ENCODE peak calls at places on chromosomes 4 and X, in eight cellular contexts. One of them, this sample, is unnamed.

GRCh38 chr4:149754526-149754925 is 61.1 kb downstream of the IQCM start:
- DNase-seq in heart left ventricle: no peak
- DNase-seq in MCF 10A: no peak
- DNase-seq in fibroblast of the aortic adventitia: peak
- DNase-seq in fibroblast of villous mesenchyme: peak
- DNase-seq in gastrocnemius medialis: no peak
- DNase-seq in DND-41: no peak
- DNase-seq in mesothelial cell of epicardium: no peak
- DNase-seq in this sample: no peak

GRCh38 chr4:15719506-15719905 is 16.6 kb downstream of the BST1 start:
- DNase-seq in heart left ventricle: no peak
- DNase-seq in MCF 10A: peak
- DNase-seq in fibroblast of the aortic adventitia: no peak
- DNase-seq in fibroblast of villous mesenchyme: peak
- DNase-seq in gastrocnemius medialis: no peak
- DNase-seq in DND-41: no peak
- DNase-seq in mesothelial cell of epicardium: no peak
- DNase-seq in this sample: no peak

GRCh38 chr4:54165011-54165410 is 64.1 kb upstream of the PDGFRA start:
- DNase-seq in heart left ventricle: no peak
- DNase-seq in MCF 10A: no peak
- DNase-seq in fibroblast of the aortic adventitia: no peak
- DNase-seq in fibroblast of villous mesenchyme: no peak
- DNase-seq in gastrocnemius medialis: no peak
- DNase-seq in DND-41: no peak
- DNase-seq in mesothelial cell of epicardium: no peak
- DNase-seq in this sample: no peak

GRCh38 chr4:111839186-111839585 is 306.1 kb upstream of the FAM241A start:
- DNase-seq in heart left ventricle: no peak
- DNase-seq in MCF 10A: no peak
- DNase-seq in fibroblast of the aortic adventitia: no peak
- DNase-seq in fibroblast of villous mesenchyme: no peak
- DNase-seq in gastrocnemius medialis: no peak
- DNase-seq in DND-41: no peak
- DNase-seq in mesothelial cell of epicardium: no peak
- DNase-seq in this sample: no peak

GRCh38 chr4:70734168-70734954 is 12.6 kb downstream of the RUFY3 start:
- DNase-seq in heart left ventricle: no peak
- DNase-seq in MCF 10A: peak
- DNase-seq in fibroblast of the aortic adventitia: peak
- DNase-seq in fibroblast of villous mesenchyme: peak
- DNase-seq in gastrocnemius medialis: no peak
- DNase-seq in DND-41: peak
- DNase-seq in mesothelial cell of epicardium: no peak
- DNase-seq in this sample: no peak

GRCh38 chrX:107857815-107858214 is 32.1 kb downstream of the MID2 start:
- DNase-seq in heart left ventricle: no peak
- DNase-seq in MCF 10A: no peak
- DNase-seq in fibroblast of the aortic adventitia: no peak
- DNase-seq in fibroblast of villous mesenchyme: no peak
- DNase-seq in gastrocnemius medialis: no peak
- DNase-seq in DND-41: no peak
- DNase-seq in mesothelial cell of epicardium: no peak
- DNase-seq in this sample: no peak

GRCh38 chr4:88158360-88159136 is at the start of gene ABCG2:
- DNase-seq in heart left ventricle: peak
- DNase-seq in MCF 10A: peak
- DNase-seq in fibroblast of the aortic adventitia: peak
- DNase-seq in fibroblast of villous mesenchyme: peak
- DNase-seq in gastrocnemius medialis: no peak
- DNase-seq in DND-41: no peak
- DNase-seq in mesothelial cell of epicardium: peak
- DNase-seq in this sample: peak

GRCh38 chr4:138401330-138401729 is 159.2 kb upstream of the SLC7A11 start:
- DNase-seq in heart left ventricle: peak
- DNase-seq in MCF 10A: peak
- DNase-seq in fibroblast of the aortic adventitia: peak
- DNase-seq in fibroblast of villous mesenchyme: peak
- DNase-seq in gastrocnemius medialis: no peak
- DNase-seq in DND-41: no peak
- DNase-seq in mesothelial cell of epicardium: no peak
- DNase-seq in this sample: no peak

GRCh38 chr4:5808081-5808741 is 84.7 kb downstream of the CRMP1 start:
- DNase-seq in heart left ventricle: no peak
- DNase-seq in MCF 10A: no peak
- DNase-seq in fibroblast of the aortic adventitia: no peak
- DNase-seq in fibroblast of villous mesenchyme: peak
- DNase-seq in gastrocnemius medialis: no peak
- DNase-seq in DND-41: no peak
- DNase-seq in mesothelial cell of epicardium: no peak
- DNase-seq in this sample: peak

GRCh38 chr4:105184316-105184988 is 37.8 kb downstream of the TET2 start:
- DNase-seq in heart left ventricle: no peak
- DNase-seq in MCF 10A: no peak
- DNase-seq in fibroblast of the aortic adventitia: no peak
- DNase-seq in fibroblast of villous mesenchyme: no peak
- DNase-seq in gastrocnemius medialis: no peak
- DNase-seq in DND-41: peak
- DNase-seq in mesothelial cell of epicardium: no peak
- DNase-seq in this sample: no peak

GRCh38 chrX:154419688-154420401 is 8.5 kb downstream of the TAFAZZIN start:
- DNase-seq in heart left ventricle: peak
- DNase-seq in MCF 10A: no peak
- DNase-seq in fibroblast of the aortic adventitia: no peak
- DNase-seq in fibroblast of villous mesenchyme: no peak
- DNase-seq in gastrocnemius medialis: no peak
- DNase-seq in DND-41: no peak
- DNase-seq in mesothelial cell of epicardium: no peak
- DNase-seq in this sample: no peak

GRCh38 chr4:137980641-137981040 is 261.5 kb downstream of the SLC7A11 start:
- DNase-seq in heart left ventricle: no peak
- DNase-seq in MCF 10A: no peak
- DNase-seq in fibroblast of the aortic adventitia: no peak
- DNase-seq in fibroblast of villous mesenchyme: no peak
- DNase-seq in gastrocnemius medialis: no peak
- DNase-seq in DND-41: no peak
- DNase-seq in mesothelial cell of epicardium: no peak
- DNase-seq in this sample: no peak

GRCh38 chr4:37799941-37800554 is 26.4 kb upstream of the PGM2 start:
- DNase-seq in heart left ventricle: no peak
- DNase-seq in MCF 10A: no peak
- DNase-seq in fibroblast of the aortic adventitia: no peak
- DNase-seq in fibroblast of villous mesenchyme: peak
- DNase-seq in gastrocnemius medialis: no peak
- DNase-seq in DND-41: no peak
- DNase-seq in mesothelial cell of epicardium: no peak
- DNase-seq in this sample: no peak

GRCh38 chrX:112642349-112642748 is 37.4 kb downstream of the LHFPL1 start:
- DNase-seq in heart left ventricle: no peak
- DNase-seq in MCF 10A: peak
- DNase-seq in fibroblast of the aortic adventitia: peak
- DNase-seq in fibroblast of villous mesenchyme: peak
- DNase-seq in gastrocnemius medialis: no peak
- DNase-seq in DND-41: peak
- DNase-seq in mesothelial cell of epicardium: no peak
- DNase-seq in this sample: peak

GRCh38 chr4:118270492-118270891 is 82.3 kb downstream of the PRSS12 start:
- DNase-seq in heart left ventricle: no peak
- DNase-seq in MCF 10A: peak
- DNase-seq in fibroblast of the aortic adventitia: peak
- DNase-seq in fibroblast of villous mesenchyme: peak
- DNase-seq in gastrocnemius medialis: no peak
- DNase-seq in DND-41: no peak
- DNase-seq in mesothelial cell of epicardium: no peak
- DNase-seq in this sample: no peak

GRCh38 chr4:121421594-121421993 is 40.8 kb upstream of the QRFPR start:
- DNase-seq in heart left ventricle: no peak
- DNase-seq in MCF 10A: peak
- DNase-seq in fibroblast of the aortic adventitia: peak
- DNase-seq in fibroblast of villous mesenchyme: no peak
- DNase-seq in gastrocnemius medialis: no peak
- DNase-seq in DND-41: no peak
- DNase-seq in mesothelial cell of epicardium: no peak
- DNase-seq in this sample: no peak

GRCh38 chrX:102840871-102841705 is 96.0 kb upstream of the RAB40AL start:
- DNase-seq in heart left ventricle: no peak
- DNase-seq in MCF 10A: peak
- DNase-seq in fibroblast of the aortic adventitia: peak
- DNase-seq in fibroblast of villous mesenchyme: peak
- DNase-seq in gastrocnemius medialis: no peak
- DNase-seq in DND-41: no peak
- DNase-seq in mesothelial cell of epicardium: no peak
- DNase-seq in this sample: no peak

GRCh38 chr4:4333265-4333706 is 43.2 kb downstream of the ZBTB49 start:
- DNase-seq in heart left ventricle: peak
- DNase-seq in MCF 10A: peak
- DNase-seq in fibroblast of the aortic adventitia: peak
- DNase-seq in fibroblast of villous mesenchyme: peak
- DNase-seq in gastrocnemius medialis: no peak
- DNase-seq in DND-41: no peak
- DNase-seq in mesothelial cell of epicardium: no peak
- DNase-seq in this sample: no peak

GRCh38 chrX:41010188-41010846 is 74.9 kb upstream of the USP9X start:
- DNase-seq in heart left ventricle: peak
- DNase-seq in MCF 10A: peak
- DNase-seq in fibroblast of the aortic adventitia: peak
- DNase-seq in fibroblast of villous mesenchyme: peak
- DNase-seq in gastrocnemius medialis: peak
- DNase-seq in DND-41: no peak
- DNase-seq in mesothelial cell of epicardium: peak
- DNase-seq in this sample: peak

GRCh38 chrX:143994206-143994605 is 110.3 kb downstream of the UBE2NL start:
- DNase-seq in heart left ventricle: no peak
- DNase-seq in MCF 10A: peak
- DNase-seq in fibroblast of the aortic adventitia: no peak
- DNase-seq in fibroblast of villous mesenchyme: no peak
- DNase-seq in gastrocnemius medialis: no peak
- DNase-seq in DND-41: no peak
- DNase-seq in mesothelial cell of epicardium: no peak
- DNase-seq in this sample: no peak

GRCh38 chr4:107058828-107059227 is 22.7 kb upstream of the DKK2 start:
- DNase-seq in heart left ventricle: no peak
- DNase-seq in MCF 10A: peak
- DNase-seq in fibroblast of the aortic adventitia: peak
- DNase-seq in fibroblast of villous mesenchyme: no peak
- DNase-seq in gastrocnemius medialis: no peak
- DNase-seq in DND-41: no peak
- DNase-seq in mesothelial cell of epicardium: no peak
- DNase-seq in this sample: no peak

GRCh38 chr4:74733760-74734159 is 60.6 kb downstream of the BTC start:
- DNase-seq in heart left ventricle: no peak
- DNase-seq in MCF 10A: no peak
- DNase-seq in fibroblast of the aortic adventitia: no peak
- DNase-seq in fibroblast of villous mesenchyme: no peak
- DNase-seq in gastrocnemius medialis: no peak
- DNase-seq in DND-41: no peak
- DNase-seq in mesothelial cell of epicardium: no peak
- DNase-seq in this sample: no peak

GRCh38 chr4:146488495-146489174 is 33.1 kb downstream of the SLC10A7 start:
- DNase-seq in heart left ventricle: no peak
- DNase-seq in MCF 10A: no peak
- DNase-seq in fibroblast of the aortic adventitia: peak
- DNase-seq in fibroblast of villous mesenchyme: no peak
- DNase-seq in gastrocnemius medialis: no peak
- DNase-seq in DND-41: peak
- DNase-seq in mesothelial cell of epicardium: no peak
- DNase-seq in this sample: no peak

GRCh38 chr4:146495277-146495676 is 26.5 kb downstream of the SLC10A7 start:
- DNase-seq in heart left ventricle: no peak
- DNase-seq in MCF 10A: no peak
- DNase-seq in fibroblast of the aortic adventitia: peak
- DNase-seq in fibroblast of villous mesenchyme: peak
- DNase-seq in gastrocnemius medialis: no peak
- DNase-seq in DND-41: no peak
- DNase-seq in mesothelial cell of epicardium: no peak
- DNase-seq in this sample: no peak

GRCh38 chr4:146490106-146490505 is 31.6 kb downstream of the SLC10A7 start:
- DNase-seq in heart left ventricle: no peak
- DNase-seq in MCF 10A: no peak
- DNase-seq in fibroblast of the aortic adventitia: no peak
- DNase-seq in fibroblast of villous mesenchyme: no peak
- DNase-seq in gastrocnemius medialis: no peak
- DNase-seq in DND-41: no peak
- DNase-seq in mesothelial cell of epicardium: no peak
- DNase-seq in this sample: no peak

GRCh38 chr4:146494143-146494542 is 27.6 kb downstream of the SLC10A7 start:
- DNase-seq in heart left ventricle: no peak
- DNase-seq in MCF 10A: no peak
- DNase-seq in fibroblast of the aortic adventitia: no peak
- DNase-seq in fibroblast of villous mesenchyme: no peak
- DNase-seq in gastrocnemius medialis: no peak
- DNase-seq in DND-41: no peak
- DNase-seq in mesothelial cell of epicardium: no peak
- DNase-seq in this sample: no peak
- TF ChIP-seq CTCF in heart left ventricle: no peak
- TF ChIP-seq CTCF in MCF 10A: no peak
- TF ChIP-seq CTCF in fibroblast of the aortic adventitia: no peak
- TF ChIP-seq CTCF in fibroblast of villous mesenchyme: no peak
- TF ChIP-seq CTCF in gastrocnemius medialis: no peak
- TF ChIP-seq CTCF in DND-41: no peak
- TF ChIP-seq CTCF in mesothelial cell of epicardium: no peak
- TF ChIP-seq CTCF in this sample: no peak

GRCh38 chr4:182306792-182307507 is 63.7 kb downstream of the TENM3 start:
- DNase-seq in heart left ventricle: no peak
- DNase-seq in MCF 10A: peak
- DNase-seq in fibroblast of the aortic adventitia: no peak
- DNase-seq in fibroblast of villous mesenchyme: peak
- DNase-seq in gastrocnemius medialis: no peak
- DNase-seq in DND-41: no peak
- DNase-seq in mesothelial cell of epicardium: no peak
- DNase-seq in this sample: no peak
- TF ChIP-seq CTCF in heart left ventricle: no peak
- TF ChIP-seq CTCF in MCF 10A: no peak
- TF ChIP-seq CTCF in fibroblast of the aortic adventitia: no peak
- TF ChIP-seq CTCF in fibroblast of villous mesenchyme: peak
- TF ChIP-seq CTCF in gastrocnemius medialis: no peak
- TF ChIP-seq CTCF in DND-41: peak
- TF ChIP-seq CTCF in mesothelial cell of epicardium: peak
- TF ChIP-seq CTCF in this sample: peak

GRCh38 chr4:176856421-176856820 is 63.7 kb upstream of the VEGFC start:
- DNase-seq in heart left ventricle: no peak
- DNase-seq in MCF 10A: no peak
- DNase-seq in fibroblast of the aortic adventitia: no peak
- DNase-seq in fibroblast of villous mesenchyme: no peak
- DNase-seq in gastrocnemius medialis: no peak
- DNase-seq in DND-41: peak
- DNase-seq in mesothelial cell of epicardium: no peak
- DNase-seq in this sample: no peak
- TF ChIP-seq CTCF in heart left ventricle: no peak
- TF ChIP-seq CTCF in MCF 10A: no peak
- TF ChIP-seq CTCF in fibroblast of the aortic adventitia: no peak
- TF ChIP-seq CTCF in fibroblast of villous mesenchyme: no peak
- TF ChIP-seq CTCF in gastrocnemius medialis: no peak
- TF ChIP-seq CTCF in DND-41: no peak
- TF ChIP-seq CTCF in mesothelial cell of epicardium: no peak
- TF ChIP-seq CTCF in this sample: no peak

DNA sequence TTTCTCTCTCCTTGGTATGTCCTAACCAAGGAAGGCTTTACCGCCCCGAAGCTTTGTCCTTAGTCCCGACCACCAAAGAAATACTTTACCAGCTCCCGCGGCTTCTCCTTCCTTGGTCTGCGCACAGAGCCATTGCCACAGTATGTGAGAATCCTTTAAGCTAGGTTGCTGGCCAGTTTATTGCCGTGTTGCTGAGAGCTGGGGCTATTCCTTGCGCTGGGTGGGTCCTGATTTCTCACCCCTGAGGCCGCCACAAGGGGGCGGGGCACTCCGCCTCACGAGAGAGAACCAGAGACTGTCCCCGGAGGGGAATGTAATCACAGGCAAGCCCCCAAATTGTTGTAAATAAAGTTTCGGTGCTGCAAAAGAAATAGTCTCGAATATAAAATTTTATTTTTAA is 331.0 kb upstream of the PCDH10 start:
- DNase-seq in heart left ventricle: no peak
- DNase-seq in MCF 10A: no peak
- DNase-seq in fibroblast of the aortic adventitia: no peak
- DNase-seq in fibroblast of villous mesenchyme: no peak
- DNase-seq in gastrocnemius medialis: no peak
- DNase-seq in DND-41: no peak
- DNase-seq in mesothelial cell of epicardium: no peak
- DNase-seq in this sample: peak
- TF ChIP-seq CTCF in heart left ventricle: no peak
- TF ChIP-seq CTCF in MCF 10A: no peak
- TF ChIP-seq CTCF in fibroblast of the aortic adventitia: no peak
- TF ChIP-seq CTCF in fibroblast of villous mesenchyme: no peak
- TF ChIP-seq CTCF in gastrocnemius medialis: no peak
- TF ChIP-seq CTCF in DND-41: no peak
- TF ChIP-seq CTCF in mesothelial cell of epicardium: peak
- TF ChIP-seq CTCF in this sample: no peak

This sample was measured in glutamatergic neuron.